ENCODE peak calls at places on chromosome X, in five cellular contexts. V is HCT116, K is breast epithelium, H is GM12891, W is H1. U is an unnamed sample.

GRCh38 chrX:8147216-8147615 is 23.9 kb downstream of the VCX2 start:
- DNase-seq in H (no peak), V (no peak), W (no peak), K (no peak), U (no peak)

GRCh38 chrX:8738588-8739189 is 6.8 kb upstream of the ANOS1 start:
- DNase-seq in V (no peak), K (no peak), H (no peak), W (no peak), U (no peak)

GRCh38 chrX:10360121-10360520 is 203.3 kb downstream of the CLCN4 start:
- DNase-seq in V (no peak), H (no peak), K (no peak), W (no peak), U (no peak)

GRCh38 chrX:122270809-122271494 is 913.1 kb upstream of the GRIA3 start:
- DNase-seq in W (no peak), K (no peak), H (no peak), V (no peak), U (no peak)

GRCh38 chrX:119015407-119016242 is 41.2 kb downstream of the LONRF3 start:
- DNase-seq in V (peak), H (no peak), K (peak), W (no peak), U (peak)

GRCh38 chrX:96692454-96692853 is 7.8 kb downstream of the DIAPH2 start:
- DNase-seq in V (no peak), H (no peak), W (no peak), K (no peak), U (no peak)

GRCh38 chrX:16712116-16712824 is at the start of gene CTPS2:
- DNase-seq in H (peak), V (no peak), W (no peak), K (peak), U (peak)

GRCh38 chrX:73069365-73070035 is 9.8 kb downstream of the PABPC1L2A start:
- DNase-seq in H (no peak), K (no peak), W (no peak), V (no peak), U (no peak)

GRCh38 chrX:111394581-111394980 is 17.4 kb downstream of the DCX start:
- DNase-seq in H (no peak), V (no peak), K (no peak), W (no peak), U (no peak)

GRCh38 chrX:3257471-3257870 is 89.0 kb downstream of the MXRA5 start:
- DNase-seq in W (no peak), V (no peak), H (no peak), K (no peak), U (no peak)

GRCh38 chrX:6279277-6279909 is 50.7 kb upstream of the NLGN4X start:
- DNase-seq in H (no peak), K (no peak), V (no peak), W (no peak), U (no peak)

GRCh38 chrX:83319023-83319422 is 189.1 kb upstream of the POU3F4 start:
- DNase-seq in W (no peak), V (no peak), K (no peak), H (no peak), U (no peak)

GRCh38 chrX:70046978-70047377 is 2.8 kb downstream of the AWAT2 start:
- DNase-seq in H (no peak), V (no peak), K (no peak), W (no peak), U (no peak)

GRCh38 chrX:13646154-13646549 is 6.8 kb upstream of the TCEANC start:
- DNase-seq in W (peak), K (no peak), V (peak), H (no peak), U (no peak)

GRCh38 chrX:45697591-45697990 is 496.9 kb upstream of the DIPK2B start:
- DNase-seq in V (no peak), W (no peak), H (no peak), K (no peak), U (no peak)

GRCh38 chrX:10754445-10754844 is 134.1 kb upstream of the MID1 start:
- DNase-seq in K (no peak), H (no peak), V (no peak), W (no peak), U (no peak)

GRCh38 chrX:39953879-39954278 is 143.9 kb downstream of the BCOR start:
- DNase-seq in W (no peak), K (peak), V (peak), H (no peak), U (no peak)

GRCh38 chrX:40156472-40157227 is 58.9 kb upstream of the BCOR start:
- DNase-seq in K (no peak), W (no peak), V (no peak), H (no peak), U (no peak)

GRCh38 chrX:132741706-132742105 is 216.7 kb downstream of the HS6ST2 start:
- DNase-seq in V (no peak), H (no peak), K (no peak), W (no peak), U (no peak)

GRCh38 chrX:10173331-10173900 is 16.6 kb downstream of the CLCN4 start:
- DNase-seq in W (peak), K (peak), V (no peak), H (no peak), U (no peak)

GRCh38 chrX:22445880-22446279 is 173.2 kb downstream of the CBLL2 start:
- DNase-seq in W (no peak), K (no peak), H (no peak), V (no peak), U (no peak)

GRCh38 chrX:23634181-23634580 is 33.1 kb upstream of the PRDX4 start:
- DNase-seq in W (no peak), V (no peak), K (no peak), H (no peak), U (no peak)

GRCh38 chrX:26783512-26784225 is 567.7 kb downstream of the MAGEB5 start:
- DNase-seq in K (no peak), H (no peak), V (peak), W (peak), U (peak)

GRCh38 chrX:10832103-10832502 is 211.7 kb upstream of the MID1 start:
- DNase-seq in V (no peak), W (no peak), H (no peak), K (no peak), U (no peak)

DNA sequence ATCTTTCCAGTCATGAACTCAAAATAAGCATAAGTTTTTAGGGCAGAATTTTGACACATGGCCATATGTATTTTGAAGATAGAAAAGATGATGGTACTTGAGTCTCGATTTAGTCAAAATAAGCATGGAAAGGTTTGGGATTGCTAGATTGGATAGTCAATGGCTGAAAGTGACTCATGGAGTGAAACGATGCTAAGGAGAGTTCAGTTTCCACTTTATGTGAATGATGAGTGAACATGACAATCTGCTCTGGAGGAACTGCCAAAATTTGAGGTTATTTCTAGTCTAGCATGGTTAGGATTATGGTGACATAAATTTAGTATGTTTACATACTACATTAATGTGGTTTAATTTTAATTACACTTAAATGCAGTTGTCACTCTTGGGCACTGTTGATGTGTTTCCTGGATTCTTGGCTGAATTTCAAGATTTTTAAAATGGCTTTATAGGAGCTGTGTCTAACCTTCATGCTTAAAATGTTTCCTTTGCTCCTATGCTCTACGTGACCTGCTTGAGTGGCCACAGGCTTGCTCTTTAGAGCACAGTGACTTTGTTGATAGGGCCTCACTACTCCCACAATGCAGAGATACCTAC is 17.1 kb downstream of the DDX3X start:
- DNase-seq in K (no peak), V (no peak), H (no peak), W (no peak), U (no peak)
- TF ChIP-seq POLR2AphosphoS5 in K (no peak), V (peak), H (peak), W (peak), U (peak)

DNA sequence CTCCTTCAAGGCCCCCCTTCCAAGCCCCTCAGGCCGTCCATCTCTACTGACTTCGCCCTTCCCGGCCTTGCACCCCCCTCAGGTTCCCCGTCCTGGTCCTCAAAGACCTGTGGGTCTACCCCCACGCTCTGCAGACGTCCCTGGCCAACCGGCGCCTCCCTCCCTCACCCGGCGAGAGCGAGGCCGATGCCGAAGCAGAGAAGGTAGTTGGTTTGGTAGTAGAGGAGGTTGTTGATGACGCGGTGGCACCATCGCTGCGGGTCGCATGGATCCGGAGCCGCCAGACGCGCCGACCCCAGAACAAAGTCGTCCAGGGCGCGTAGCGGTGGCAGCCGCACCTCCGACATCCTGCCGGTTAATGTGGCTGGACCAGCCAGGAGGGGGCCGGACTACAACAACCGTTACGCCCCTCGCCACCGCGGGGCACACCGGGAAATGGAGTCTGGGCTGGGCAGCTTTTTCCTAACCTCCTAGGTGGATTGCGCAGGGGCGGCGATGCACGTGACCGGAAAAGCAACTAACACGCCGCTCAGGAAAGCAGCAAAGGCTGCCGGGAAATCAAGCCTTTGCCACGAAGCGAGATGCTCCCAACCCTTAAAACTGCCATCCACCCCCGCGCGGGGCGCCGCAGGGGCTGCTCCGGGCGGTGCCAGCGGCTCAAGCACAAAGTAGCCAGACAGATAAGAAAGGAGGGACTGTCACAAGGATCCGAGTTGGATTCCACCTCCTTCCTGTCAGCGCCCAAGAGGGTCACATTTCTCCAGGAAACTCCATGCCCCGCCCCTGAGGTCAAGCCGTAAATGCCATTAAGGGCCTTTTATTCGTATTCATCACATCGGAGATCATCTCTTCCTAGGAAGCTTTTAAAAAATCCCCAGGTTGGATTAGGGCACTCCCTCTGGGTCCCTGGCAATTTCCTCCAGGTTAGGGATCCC is at the start of gene PRAF2:
- DNase-seq in H (peak), V (peak), W (peak), K (peak), U (peak)
- TF ChIP-seq POLR2AphosphoS5 in H (no peak), V (peak), W (no peak), K (peak), U (peak)

GRCh38 chrX:1558761-1559468 is 21.9 kb upstream of the P2RY8 start:
- DNase-seq in W (no peak), K (no peak), H (no peak), V (no peak), U (no peak)

GRCh38 chrX:1551959-1552546 is 15.1 kb upstream of the P2RY8 start:
- DNase-seq in W (no peak), H (no peak), V (no peak), K (no peak), U (no peak)

GRCh38 chrX:1555370-1555769 is 18.4 kb upstream of the P2RY8 start:
- DNase-seq in K (no peak), H (no peak), W (no peak), V (no peak), U (no peak)

GRCh38 chrX:1554469-1555210 is 17.7 kb upstream of the P2RY8 start:
- DNase-seq in W (no peak), K (no peak), V (no peak), H (no peak), U (peak)
- TF ChIP-seq POLR2AphosphoS5 in W (no peak), K (no peak), V (no peak), H (no peak), U (no peak)

GRCh38 chrX:123860983-123861382 is 1.1 kb downstream of the XIAP start:
- DNase-seq in W (no peak), K (no peak), H (no peak), V (no peak), U (no peak)

GRCh38 chrX:123860506-123860840 is 620 bp downstream of the XIAP start:
- DNase-seq in H (no peak), V (no peak), W (no peak), K (no peak), U (no peak)

GRCh38 chrX:123854329-123854728 is 5.5 kb upstream of the XIAP start:
- DNase-seq in W (no peak), V (no peak), K (no peak), H (no peak), U (no peak)

GRCh38 chrX:123859409-123859827 is 435 bp upstream of the XIAP start:
- DNase-seq in W (no peak), V (no peak), H (no peak), K (no peak), U (no peak)

DNA sequence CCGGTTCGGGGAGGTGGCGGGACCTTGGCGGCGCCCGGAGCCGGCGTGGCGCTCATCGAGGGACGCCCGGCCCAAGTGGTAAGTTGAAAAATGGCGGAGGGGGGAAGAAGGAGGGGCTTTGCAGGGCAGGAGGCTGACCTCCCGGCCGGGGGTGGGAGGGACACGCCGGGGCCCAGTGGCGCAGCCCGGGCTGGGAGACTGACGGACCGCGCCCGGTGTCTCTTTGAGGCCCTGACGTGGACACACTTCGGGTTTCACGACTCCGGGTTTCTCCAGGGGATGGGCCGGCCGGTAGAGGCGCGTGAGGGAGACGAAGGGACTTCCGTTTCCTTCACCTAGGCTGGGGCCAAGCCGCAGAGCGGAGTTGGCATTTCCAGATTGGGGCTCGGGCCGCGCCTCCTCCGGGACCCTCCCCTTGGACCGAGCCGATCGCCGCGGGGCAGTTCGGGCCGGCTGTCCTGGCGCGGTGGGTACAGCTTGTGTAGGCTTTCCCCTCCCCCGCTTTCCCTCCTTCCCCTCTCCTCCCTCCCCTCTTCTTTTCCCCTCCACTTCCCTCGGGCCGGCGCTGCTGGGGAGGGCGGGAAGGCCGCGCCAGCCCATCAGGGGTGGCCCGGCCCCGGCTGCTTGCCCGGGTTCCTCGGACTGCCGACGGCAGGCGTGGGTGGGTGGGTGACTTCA is at the start of gene XIAP:
- DNase-seq in V (peak), W (peak), H (peak), K (peak), U (peak)
- TF ChIP-seq POLR2AphosphoS5 in V (peak), W (peak), H (peak), K (no peak), U (peak)

GRCh38 chrX:107674480-107675364 is 46.4 kb downstream of the PRPS1 start:
- DNase-seq in V (no peak), H (no peak), W (no peak), K (peak), U (peak)
- TF ChIP-seq POLR2AphosphoS5 in V (no peak), H (peak), W (no peak), K (peak), U (peak)